ENCODE peak calls at places on chromosome 14, in five cellular contexts. One of them, this sample, is unnamed.

GRCh38 chr14:64706552-64707193 is 2.4 kb downstream of the PLEKHG3 start:
- DNase-seq in Peyer's patch: no peak
- DNase-seq in coronary artery: peak
- DNase-seq in tibial artery: peak
- DNase-seq in iPS DF 6.9: no peak
- DNase-seq in this sample: no peak

GRCh38 chr14:68427550-68427890 is 365.3 kb downstream of the ZFP36L1 start:
- DNase-seq in Peyer's patch: no peak
- DNase-seq in tibial artery: no peak
- DNase-seq in iPS DF 6.9: no peak
- DNase-seq in coronary artery: no peak
- DNase-seq in this sample: no peak

GRCh38 chr14:103156733-103157411 is 33.6 kb downstream of the TNFAIP2 start:
- DNase-seq in iPS DF 6.9: no peak
- DNase-seq in tibial artery: no peak
- DNase-seq in Peyer's patch: no peak
- DNase-seq in coronary artery: peak
- DNase-seq in this sample: no peak

GRCh38 chr14:54776361-54777001 is 126.1 kb downstream of the GCH1 start:
- DNase-seq in tibial artery: peak
- DNase-seq in coronary artery: peak
- DNase-seq in iPS DF 6.9: no peak
- DNase-seq in Peyer's patch: no peak
- DNase-seq in this sample: no peak

GRCh38 chr14:100145682-100146464 is 13.6 kb downstream of the DEGS2 start:
- DNase-seq in coronary artery: no peak
- DNase-seq in iPS DF 6.9: no peak
- DNase-seq in tibial artery: no peak
- DNase-seq in Peyer's patch: no peak
- DNase-seq in this sample: no peak

GRCh38 chr14:96893966-96894622 is 96.9 kb downstream of the VRK1 start:
- DNase-seq in iPS DF 6.9: no peak
- DNase-seq in coronary artery: no peak
- DNase-seq in tibial artery: no peak
- DNase-seq in Peyer's patch: no peak
- DNase-seq in this sample: no peak

GRCh38 chr14:64971890-64972785 is at the start of gene RAB15:
- DNase-seq in iPS DF 6.9: no peak
- DNase-seq in Peyer's patch: peak
- DNase-seq in coronary artery: peak
- DNase-seq in tibial artery: no peak
- DNase-seq in this sample: no peak

GRCh38 chr14:95313707-95314106 is 6.0 kb downstream of the CLMN start:
- DNase-seq in iPS DF 6.9: no peak
- DNase-seq in coronary artery: peak
- DNase-seq in tibial artery: peak
- DNase-seq in Peyer's patch: peak
- DNase-seq in this sample: no peak

GRCh38 chr14:52003324-52003723 is 14.0 kb downstream of the RTRAF start:
- DNase-seq in iPS DF 6.9: no peak
- DNase-seq in Peyer's patch: no peak
- DNase-seq in coronary artery: no peak
- DNase-seq in tibial artery: no peak
- DNase-seq in this sample: no peak

GRCh38 chr14:22837059-22837749 is 819 bp downstream of the MMP14 start:
- DNase-seq in coronary artery: peak
- DNase-seq in Peyer's patch: peak
- DNase-seq in tibial artery: peak
- DNase-seq in iPS DF 6.9: no peak
- DNase-seq in this sample: no peak

GRCh38 chr14:93331375-93332031 is 1.3 kb downstream of the BTBD7 start:
- DNase-seq in tibial artery: peak
- DNase-seq in Peyer's patch: peak
- DNase-seq in coronary artery: no peak
- DNase-seq in iPS DF 6.9: no peak
- DNase-seq in this sample: no peak

GRCh38 chr14:89096946-89097345 is 272.5 kb downstream of the TTC8 start:
- DNase-seq in iPS DF 6.9: no peak
- DNase-seq in tibial artery: no peak
- DNase-seq in coronary artery: no peak
- DNase-seq in Peyer's patch: no peak
- DNase-seq in this sample: no peak

GRCh38 chr14:90599748-90600507 is 203.1 kb downstream of the CALM1 start:
- DNase-seq in coronary artery: no peak
- DNase-seq in iPS DF 6.9: no peak
- DNase-seq in Peyer's patch: no peak
- DNase-seq in tibial artery: no peak
- DNase-seq in this sample: no peak
- H3K27ac ChIP-seq in coronary artery: no peak
- H3K27ac ChIP-seq in iPS DF 6.9: no peak
- H3K27ac ChIP-seq in Peyer's patch: no peak
- H3K27ac ChIP-seq in tibial artery: no peak
- H3K27ac ChIP-seq in this sample: no peak

GRCh38 chr14:74595006-74595735 is 16.9 kb downstream of the LTBP2 start:
- DNase-seq in tibial artery: peak
- DNase-seq in Peyer's patch: no peak
- DNase-seq in iPS DF 6.9: no peak
- DNase-seq in coronary artery: no peak
- DNase-seq in this sample: no peak
- H3K27ac ChIP-seq in tibial artery: peak
- H3K27ac ChIP-seq in Peyer's patch: peak
- H3K27ac ChIP-seq in iPS DF 6.9: no peak
- H3K27ac ChIP-seq in coronary artery: peak
- H3K27ac ChIP-seq in this sample: no peak

GRCh38 chr14:24613747-24614146 is 4.3 kb upstream of the GZMH start:
- DNase-seq in Peyer's patch: no peak
- DNase-seq in coronary artery: no peak
- DNase-seq in iPS DF 6.9: no peak
- DNase-seq in tibial artery: no peak
- DNase-seq in this sample: no peak
- H3K27ac ChIP-seq in Peyer's patch: no peak
- H3K27ac ChIP-seq in coronary artery: no peak
- H3K27ac ChIP-seq in iPS DF 6.9: no peak
- H3K27ac ChIP-seq in tibial artery: no peak
- H3K27ac ChIP-seq in this sample: no peak

DNA sequence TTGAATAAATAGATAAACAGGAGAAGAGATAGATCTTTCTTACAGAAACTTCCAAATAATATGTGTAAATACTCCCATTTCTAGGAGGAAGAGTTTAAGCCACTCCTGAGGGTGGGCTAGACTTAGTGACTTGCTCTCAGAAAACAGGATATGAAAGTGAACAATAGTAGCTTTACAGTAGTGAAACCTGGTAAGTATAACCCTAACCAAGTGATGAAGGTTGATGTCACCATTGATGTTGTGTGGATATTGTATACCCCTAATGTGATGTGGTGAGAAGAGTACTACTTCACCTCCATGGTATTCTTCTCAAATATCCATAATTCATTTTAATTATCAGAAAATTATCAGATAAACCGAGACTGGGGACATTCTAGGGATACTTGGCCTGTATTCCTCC is 20.9 kb downstream of the AKAP6 start:
- DNase-seq in coronary artery: no peak
- DNase-seq in tibial artery: no peak
- DNase-seq in iPS DF 6.9: no peak
- DNase-seq in Peyer's patch: no peak
- DNase-seq in this sample: no peak
- H3K27ac ChIP-seq in coronary artery: no peak
- H3K27ac ChIP-seq in tibial artery: no peak
- H3K27ac ChIP-seq in iPS DF 6.9: no peak
- H3K27ac ChIP-seq in Peyer's patch: no peak
- H3K27ac ChIP-seq in this sample: no peak

DNA sequence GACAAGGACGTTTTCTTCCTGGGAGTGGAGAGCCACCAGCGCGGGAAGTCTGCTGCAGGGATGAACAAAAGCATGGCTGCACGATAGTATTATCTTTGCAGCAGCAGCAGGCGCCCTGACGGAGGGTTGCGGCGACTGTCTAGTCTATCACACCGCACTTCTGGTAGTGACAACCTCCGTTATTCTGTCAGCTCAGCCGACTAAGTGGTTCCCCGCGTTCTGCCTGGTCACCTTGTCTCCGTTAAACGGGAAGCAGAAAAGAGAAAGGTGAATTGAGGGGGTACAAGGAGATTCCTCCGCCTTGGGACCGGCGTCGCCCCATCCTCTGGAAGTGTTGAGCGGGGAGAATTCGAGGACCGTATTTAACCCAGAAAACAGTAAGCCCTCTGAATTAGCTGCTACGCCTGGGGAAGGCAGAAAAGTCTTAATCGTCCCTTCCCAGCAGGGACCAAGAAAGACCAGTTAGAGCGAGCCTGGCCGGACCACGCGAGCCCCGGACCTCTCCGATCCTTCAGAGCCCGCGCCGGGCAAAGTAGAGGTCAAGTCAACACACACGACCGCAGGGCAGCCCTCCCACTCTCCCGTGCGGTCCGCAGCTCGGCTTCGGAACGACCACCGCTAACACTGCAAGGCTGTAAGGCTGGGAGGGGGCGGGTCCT is 536 bp upstream of the DAAM1 start:
- DNase-seq in iPS DF 6.9: no peak
- DNase-seq in Peyer's patch: peak
- DNase-seq in coronary artery: no peak
- DNase-seq in tibial artery: peak
- DNase-seq in this sample: no peak
- H3K27ac ChIP-seq in iPS DF 6.9: no peak
- H3K27ac ChIP-seq in Peyer's patch: peak
- H3K27ac ChIP-seq in coronary artery: peak
- H3K27ac ChIP-seq in tibial artery: peak
- H3K27ac ChIP-seq in this sample: no peak